ENCODE peak calls at places on chromosomes 11 and 22, in five cellular contexts. Q, Z, J, G and V are unnamed samples.

GRCh38 chr11:86274503-86274902 is 27.5 kb upstream of the HIKESHI start:
- DNase-seq in G (no peak), Z (no peak), Q (no peak), J (no peak), V (no peak)

GRCh38 chr11:95596011-95596489 is 193.5 kb downstream of the FAM76B start:
- DNase-seq in Z (no peak), Q (peak; percentile 57), G (peak; percentile 69), J (no peak), V (peak; percentile 47)

GRCh38 chr11:17383466-17383865 is 5.0 kb downstream of the KCNJ11 start:
- DNase-seq in G (peak; percentile 13), Q (peak; percentile 74), Z (no peak), J (no peak), V (no peak)

GRCh38 chr11:11584937-11585336 is 36.9 kb downstream of the GALNT18 start:
- DNase-seq in J (peak; percentile 35), G (no peak), Q (peak; percentile 5), Z (no peak), V (no peak)

GRCh38 chr22:17628304-17629166 is at the start of gene ATP6V1E1:
- DNase-seq in Z (peak; percentile 94), G (peak; percentile 97), Q (peak; percentile 98), J (peak; percentile 91), V (peak; percentile 97)

GRCh38 chr11:48169259-48169658 is 47.4 kb upstream of the OR4B1 start:
- DNase-seq in J (no peak), Q (no peak), Z (no peak), G (no peak), V (no peak)

GRCh38 chr11:128492461-128492860 is 94.9 kb downstream of the ETS1 start:
- DNase-seq in Z (no peak), G (no peak), Q (peak; percentile 81), J (no peak), V (no peak)

GRCh38 chr22:22887621-22888503 is at the start of gene IGLL5:
- DNase-seq in Z (no peak), J (no peak), G (no peak), Q (no peak), V (no peak)

GRCh38 chr11:131467645-131468270 is 97.3 kb downstream of the NTM start:
- DNase-seq in J (no peak), Q (no peak), Z (no peak), G (no peak), V (no peak)

GRCh38 chr22:49512471-49512870 is 315.2 kb downstream of the BRD1 start:
- DNase-seq in Q (no peak), J (no peak), G (no peak), Z (no peak), V (no peak)
- H3K4me3 ChIP-seq in Q (no peak overlapping the region), J (no peak overlapping the region), G (no peak overlapping the region), Z (no peak overlapping the region), V (no peak overlapping the region)

DNA sequence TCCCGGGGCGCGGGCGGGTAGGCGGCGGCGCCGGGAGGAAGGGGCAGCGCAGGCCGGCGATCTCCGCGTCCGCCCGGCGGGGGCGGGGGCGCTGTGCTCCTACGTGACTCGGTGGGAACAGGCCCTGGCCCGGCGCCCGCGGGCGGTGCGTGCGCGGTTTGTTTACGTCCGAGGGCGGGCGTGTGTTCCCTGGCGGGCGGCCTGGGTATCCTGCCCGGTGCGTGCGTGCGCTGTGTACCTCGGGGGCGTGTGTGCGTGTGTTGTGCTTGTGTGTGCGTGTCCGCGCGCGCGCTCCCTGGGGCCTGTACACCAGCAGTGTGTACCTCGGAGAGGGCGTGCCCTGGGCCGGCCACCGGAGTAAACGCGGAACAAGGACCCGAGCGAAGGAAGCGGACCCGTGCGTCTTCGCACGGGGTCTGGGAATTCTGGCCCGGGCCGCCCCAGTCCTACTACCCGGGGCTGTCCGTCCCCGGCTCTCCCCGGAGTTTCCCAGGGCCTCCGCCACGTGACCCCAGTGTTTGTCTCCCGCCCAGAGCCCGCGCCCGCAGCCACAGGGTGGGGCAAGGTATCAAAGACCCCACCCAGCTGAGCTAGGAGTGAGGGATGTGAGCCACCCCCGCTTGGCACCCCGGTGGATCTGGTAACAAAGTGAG is 769 bp downstream of the MAFF start:
- DNase-seq in Z (peak; percentile 60), Q (peak; percentile 91), J (peak; percentile 76), G (peak; percentile 85), V (peak; percentile 90)
- TF ChIP-seq CTCF in Z (no peak), Q (no peak), J (peak; percentile 13), G (peak; percentile 14), V (no peak)

DNA sequence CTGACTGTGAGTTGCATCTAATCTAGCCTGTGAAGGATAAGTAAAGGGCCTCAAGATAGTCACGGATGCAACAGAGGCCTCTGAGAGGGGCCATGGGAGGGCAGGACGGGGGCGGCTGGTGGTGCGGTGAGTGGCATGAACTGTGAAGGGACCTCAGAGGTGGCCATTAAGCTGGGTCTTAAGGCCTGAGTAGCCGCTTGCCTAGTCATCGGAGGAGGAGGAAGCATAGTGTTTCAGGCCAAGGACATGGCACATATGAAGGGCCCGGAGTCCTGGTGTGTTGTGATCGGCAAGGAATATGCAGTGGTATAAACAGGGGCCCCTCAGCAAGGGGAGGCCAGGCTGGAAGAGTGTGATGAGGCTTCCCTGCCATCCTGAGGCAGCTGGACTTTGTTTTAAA is 51.8 kb downstream of the TRIOBP start:
- DNase-seq in G (no peak), J (no peak), Z (no peak), Q (no peak), V (no peak)
- H3K4me3 ChIP-seq in G (peak overlapping the region; percentile 12), J (peak overlapping the region; percentile 88), Z (no peak overlapping the region), Q (no peak overlapping the region), V (no peak overlapping the region)

DNA sequence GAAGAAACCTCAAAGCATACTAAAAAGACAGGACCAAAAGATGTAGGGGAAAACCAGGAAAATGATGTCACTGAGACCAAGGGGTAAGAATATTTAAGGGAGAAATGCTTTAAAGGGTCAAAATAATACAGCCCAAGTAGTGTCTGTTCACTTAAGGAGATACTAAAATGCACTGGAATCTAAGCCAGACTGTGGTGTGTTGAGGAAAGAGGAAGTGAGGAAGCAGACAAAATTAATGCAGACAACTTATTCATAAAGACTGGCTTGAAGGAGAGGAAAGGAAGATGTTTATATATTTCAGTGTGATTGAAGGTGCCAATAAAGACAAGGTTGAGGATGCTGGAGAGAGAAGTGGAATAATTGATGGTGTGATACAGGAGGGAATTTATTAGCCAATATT is 15.7 kb downstream of the ZNF215 start:
- DNase-seq in Z (no peak), Q (no peak), G (no peak), J (no peak), V (no peak)
- TF ChIP-seq CTCF in Z (no peak), Q (no peak), G (no peak), J (no peak), V (no peak)

GRCh38 chr22:43941449-43941848 is 13.8 kb upstream of the SAMM50 start:
- DNase-seq in J (no peak), Q (no peak), Z (no peak), G (no peak), V (no peak)

GRCh38 chr22:43948836-43949235 is 6.4 kb upstream of the SAMM50 start:
- DNase-seq in G (no peak), Q (no peak), Z (no peak), J (no peak), V (no peak)

GRCh38 chr22:43944670-43945430 is 10.4 kb upstream of the SAMM50 start:
- DNase-seq in J (no peak), Z (no peak), G (no peak), Q (peak; percentile 17), V (no peak)

GRCh38 chr22:43946391-43946680 is 8.9 kb upstream of the SAMM50 start:
- DNase-seq in Q (peak; percentile 13), Z (peak; percentile 26), J (no peak), G (no peak), V (no peak)

DNA sequence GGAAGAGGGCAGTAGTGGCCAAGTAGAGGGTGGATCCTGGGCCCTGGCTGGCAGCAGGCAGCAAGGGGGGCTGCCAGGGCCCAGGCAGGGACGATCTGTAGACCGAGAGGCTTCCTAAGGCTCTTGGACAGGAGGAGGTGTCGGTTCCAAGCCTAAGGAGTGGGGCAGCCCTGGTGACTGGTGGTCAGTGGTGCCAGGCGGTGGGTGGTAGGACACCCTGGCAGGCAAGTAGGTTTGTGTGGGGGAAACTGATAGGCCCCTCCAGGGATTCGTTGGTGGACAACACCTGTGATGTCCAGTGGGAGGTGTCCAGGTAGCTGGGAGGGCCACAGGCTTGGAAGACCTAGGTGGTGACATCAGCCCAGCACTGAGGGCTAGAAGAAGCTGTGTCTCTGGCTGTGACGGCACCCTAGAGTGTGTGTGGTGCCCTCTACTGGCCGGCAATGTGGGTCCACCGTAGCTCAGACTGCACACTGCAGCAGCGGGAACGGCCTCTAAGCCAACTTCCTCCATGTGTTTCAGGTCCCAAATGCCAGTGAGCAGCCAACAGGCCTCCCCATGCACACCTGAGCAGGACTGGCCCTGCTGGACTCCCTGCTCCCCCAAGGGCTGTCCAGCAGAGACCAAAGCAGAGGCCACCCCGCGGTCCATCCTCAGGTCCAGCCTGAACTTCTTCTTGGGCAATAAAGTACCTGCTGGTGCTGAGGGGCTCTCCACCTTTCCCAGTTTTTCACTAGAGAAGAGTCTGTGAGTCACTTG is 9.4 kb upstream of the SAMM50 start:
- DNase-seq in J (peak; percentile 62), G (peak; percentile 72), Q (peak; percentile 70), Z (peak; percentile 69), V (peak; percentile 44)
- H3K4me3 ChIP-seq in J (no peak overlapping the region), G (no peak overlapping the region), Q (no peak overlapping the region), Z (no peak overlapping the region), V (no peak overlapping the region)

DNA sequence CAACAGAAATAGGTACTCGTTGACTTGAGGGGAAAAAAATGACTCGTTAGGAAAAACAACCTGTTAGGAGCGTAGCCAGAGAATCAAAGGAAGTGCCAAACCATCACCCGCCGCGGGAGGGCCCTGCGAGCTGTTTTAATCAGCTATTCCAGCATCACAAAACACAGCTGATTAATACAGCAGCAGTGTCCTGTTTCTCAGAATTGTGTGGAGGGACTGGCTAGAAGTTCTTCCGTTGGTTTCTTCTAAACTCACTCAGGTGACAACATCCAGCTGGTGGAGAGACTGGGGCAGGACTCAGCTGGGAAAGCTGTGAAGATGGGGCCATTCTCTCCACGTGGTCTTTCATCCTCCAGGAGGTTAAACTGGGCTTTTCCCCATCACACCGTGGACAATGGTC is 28.0 kb downstream of the HSPA8 start:
- DNase-seq in G (no peak), Z (no peak), J (no peak), Q (peak; percentile 57), V (no peak)
- TF ChIP-seq CTCF in G (peak; percentile 32), Z (no peak), J (no peak), Q (peak; percentile 57), V (peak; percentile 16)

DNA sequence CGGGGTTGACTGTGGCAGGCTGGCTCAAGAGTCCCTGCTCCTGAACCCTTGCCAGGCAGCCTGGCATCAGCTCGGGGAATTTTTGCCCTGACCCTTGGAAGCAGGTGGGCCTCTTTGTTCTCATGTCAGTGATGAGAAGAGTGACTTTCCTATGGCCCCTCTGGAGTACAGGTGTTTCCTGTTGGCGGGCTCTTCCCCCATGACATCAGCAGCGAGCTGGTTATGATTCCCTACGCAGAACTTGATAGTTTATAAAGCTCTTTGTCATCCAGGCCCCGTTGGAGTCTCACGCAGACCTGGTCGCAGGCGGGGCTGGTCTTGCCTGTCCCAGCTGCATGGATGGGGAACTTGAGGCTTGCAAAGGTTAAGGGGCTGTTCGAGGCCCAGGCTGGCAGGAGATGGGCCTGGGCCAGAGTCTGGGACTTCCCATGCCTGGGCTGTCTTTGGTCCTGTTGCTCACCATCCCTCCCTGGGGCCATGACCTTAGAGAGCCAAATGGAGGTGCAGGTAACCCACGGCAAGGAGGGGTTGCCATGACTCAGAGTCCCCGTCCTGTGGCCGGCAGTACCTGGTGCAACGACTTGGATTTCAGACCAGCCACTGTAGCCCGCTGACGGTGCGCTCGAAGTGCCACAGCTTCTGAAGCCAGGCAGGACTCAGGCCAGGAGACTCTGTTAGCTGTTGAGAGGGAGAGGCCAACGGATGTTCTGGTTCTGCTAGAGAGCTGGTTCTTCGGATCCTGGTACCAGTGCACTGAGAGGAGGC is 45.9 kb upstream of the PPP6R3 start:
- DNase-seq in J (no peak), Z (no peak), Q (no peak), G (no peak), V (no peak)
- H3K4me3 ChIP-seq in J (no peak overlapping the region), Z (no peak overlapping the region), Q (no peak overlapping the region), G (no peak overlapping the region), V (no peak overlapping the region)